ENCODE peak calls at places on chromosomes 2 and 18, in ten cellular contexts. C is cardiac fibroblast, W is astrocyte, Z is AG04450, Y is BJ, O is heart right ventricle, T is fibroblast of mammary gland, D is brain microvascular endothelial cell, E is nephron progenitor cell, P is Peyer's patch. N is an unnamed sample.

GRCh38 chr2:54606393-54606973 is 117.0 kb upstream of the EML6 start:
- DNase-seq in C (no peak), W (no peak), Z (no peak), Y (no peak), O (no peak), T (peak), D (no peak), E (no peak), P (no peak), N (no peak)

GRCh38 chr2:98560256-98560771 is 48.0 kb downstream of the COA5 start:
- DNase-seq in C (peak), W (peak), Z (peak), Y (peak), O (peak), T (peak), D (peak), E (no peak), P (no peak), N (no peak)

GRCh38 chr2:188940171-188940570 is 34.0 kb upstream of the COL3A1 start:
- DNase-seq in C (peak), W (peak), Z (no peak), Y (no peak), O (no peak), T (peak), D (no peak), E (no peak), P (no peak), N (no peak)

GRCh38 chr2:222523783-222524544 is 99.6 kb downstream of the SGPP2 start:
- DNase-seq in C (no peak), W (no peak), Z (no peak), Y (no peak), O (no peak), T (no peak), D (no peak), E (no peak), P (no peak), N (no peak)

GRCh38 chr2:226661789-226662545 is 137.7 kb downstream of the IRS1 start:
- DNase-seq in C (peak), W (peak), Z (peak), Y (peak), O (peak), T (peak), D (peak), E (no peak), P (no peak), N (no peak)

GRCh38 chr2:99448556-99448955 is 41.3 kb downstream of the REV1 start:
- DNase-seq in C (peak), W (peak), Z (no peak), Y (no peak), O (no peak), T (peak), D (peak), E (no peak), P (no peak), N (no peak)

GRCh38 chr2:98293931-98294687 is 52.1 kb upstream of the CNGA3 start:
- DNase-seq in C (no peak), W (no peak), Z (no peak), Y (no peak), O (no peak), T (no peak), D (no peak), E (no peak), P (no peak), N (no peak)

GRCh38 chr2:239328306-239329191 is 72.3 kb downstream of the HDAC4 start:
- DNase-seq in C (peak), W (peak), Z (peak), Y (peak), O (peak), T (peak), D (peak), E (peak), P (peak), N (no peak)

GRCh38 chr18:74791501-74792188 is 194.0 kb downstream of the ZNF407 start:
- DNase-seq in C (no peak), W (no peak), Z (no peak), Y (no peak), O (no peak), T (no peak), D (no peak), E (no peak), P (no peak), N (no peak)

GRCh38 chr2:150522269-150522668 is 34.8 kb upstream of the RND3 start:
- DNase-seq in C (no peak), W (peak), Z (no peak), Y (no peak), O (no peak), T (no peak), D (no peak), E (no peak), P (no peak), N (no peak)

GRCh38 chr2:121291251-121291580 is 6.2 kb upstream of the TFCP2L1 start:
- DNase-seq in C (no peak), W (no peak), Z (no peak), Y (no peak), O (no peak), T (no peak), D (no peak), E (no peak), P (no peak), N (no peak)

GRCh38 chr2:113282747-113283533 is 4.2 kb upstream of the PAX8 start:
- DNase-seq in C (peak), W (peak), Z (no peak), Y (no peak), O (peak), T (no peak), D (no peak), E (peak), P (peak), N (no peak)

GRCh38 chr2:212078103-212078502 is 460.5 kb downstream of the ERBB4 start:
- DNase-seq in C (no peak), W (no peak), Z (no peak), Y (no peak), O (no peak), T (no peak), D (no peak), E (no peak), P (no peak), N (no peak)

GRCh38 chr2:28684142-28684858 is 67.3 kb upstream of the PPP1CB start:
- DNase-seq in C (no peak), W (no peak), Z (no peak), Y (no peak), O (no peak), T (no peak), D (no peak), E (no peak), P (no peak), N (no peak)

GRCh38 chr2:8622199-8622911 is 59.5 kb upstream of the ID2 start:
- DNase-seq in C (no peak), W (no peak), Z (no peak), Y (no peak), O (no peak), T (no peak), D (no peak), E (no peak), P (no peak), N (no peak)

GRCh38 chr2:33068261-33068660 is 121.5 kb downstream of the LTBP1 start:
- DNase-seq in C (peak), W (peak), Z (peak), Y (no peak), O (no peak), T (peak), D (peak), E (no peak), P (no peak), N (no peak)

GRCh38 chr2:172083725-172084483 is 1.4 kb upstream of the DLX1 start:
- DNase-seq in C (no peak), W (no peak), Z (no peak), Y (no peak), O (no peak), T (no peak), D (no peak), E (no peak), P (no peak), N (no peak)

GRCh38 chr2:242098445-242099128 is 229.1 kb downstream of the RTP5 start:
- DNase-seq in C (peak), W (no peak), Z (no peak), Y (no peak), O (no peak), T (peak), D (no peak), E (no peak), P (no peak), N (no peak)

GRCh38 chr18:37084912-37085311 is 256.0 kb downstream of the KIAA1328 start:
- DNase-seq in C (no peak), W (no peak), Z (no peak), Y (no peak), O (no peak), T (no peak), D (no peak), E (no peak), P (no peak), N (no peak)

GRCh38 chr2:18804540-18804939 is 215.2 kb upstream of the NT5C1B start:
- DNase-seq in C (peak), W (no peak), Z (no peak), Y (no peak), O (no peak), T (no peak), D (no peak), E (no peak), P (no peak), N (no peak)

GRCh38 chr2:155223781-155224406 is 525.4 kb downstream of the KCNJ3 start:
- DNase-seq in C (peak), W (no peak), Z (no peak), Y (no peak), O (no peak), T (peak), D (no peak), E (no peak), P (no peak), N (no peak)

GRCh38 chr18:50560681-50561629 is 1.1 kb downstream of the MAPK4 start:
- DNase-seq in C (no peak), W (no peak), Z (no peak), Y (no peak), O (peak), T (no peak), D (no peak), E (peak), P (no peak), N (peak)

GRCh38 chr18:37476182-37476581 is 89.4 kb downstream of the CELF4 start:
- DNase-seq in C (no peak), W (no peak), Z (no peak), Y (no peak), O (no peak), T (peak), D (peak), E (peak), P (no peak), N (peak)

GRCh38 chr2:156177654-156178053 is 154.9 kb downstream of the NR4A2 start:
- DNase-seq in C (no peak), W (no peak), Z (no peak), Y (no peak), O (no peak), T (no peak), D (no peak), E (no peak), P (no peak), N (no peak)

GRCh38 chr2:143688815-143689214 is 559.6 kb downstream of the ARHGAP15 start:
- DNase-seq in C (no peak), W (no peak), Z (no peak), Y (no peak), O (no peak), T (no peak), D (no peak), E (no peak), P (no peak), N (no peak)

GRCh38 chr2:206004004-206004693 is 81.8 kb downstream of the INO80D start:
- DNase-seq in C (peak), W (no peak), Z (no peak), Y (no peak), O (no peak), T (peak), D (no peak), E (peak), P (no peak), N (no peak)

DNA sequence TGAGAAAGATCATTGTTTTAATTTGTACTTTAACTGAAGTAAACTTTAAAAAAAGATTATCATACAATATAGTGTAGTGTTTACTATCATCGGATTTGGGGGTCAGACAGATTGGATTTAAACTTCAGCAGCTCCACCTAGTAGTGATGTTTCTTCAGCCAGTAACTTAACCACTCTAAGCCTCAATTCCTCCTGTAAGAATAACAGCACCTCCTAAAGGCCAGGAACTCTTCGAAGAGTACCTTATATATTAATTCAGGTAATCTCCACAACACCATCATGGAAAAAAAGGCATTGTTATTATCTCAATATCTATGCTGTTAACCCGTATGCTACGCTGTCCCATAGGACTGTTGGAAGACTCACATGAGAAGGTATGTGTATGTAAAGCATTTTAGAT is 69.0 kb upstream of the DLGAP1 start:
- DNase-seq in C (no peak), W (no peak), Z (no peak), Y (no peak), O (no peak), T (no peak), D (no peak), E (no peak), P (no peak), N (no peak)
- TF ChIP-seq CTCF in C (no peak), W (no peak), Z (no peak), Y (no peak), O (no peak), T (no peak), D (no peak), E (no peak), P (no peak), N (no peak)

DNA sequence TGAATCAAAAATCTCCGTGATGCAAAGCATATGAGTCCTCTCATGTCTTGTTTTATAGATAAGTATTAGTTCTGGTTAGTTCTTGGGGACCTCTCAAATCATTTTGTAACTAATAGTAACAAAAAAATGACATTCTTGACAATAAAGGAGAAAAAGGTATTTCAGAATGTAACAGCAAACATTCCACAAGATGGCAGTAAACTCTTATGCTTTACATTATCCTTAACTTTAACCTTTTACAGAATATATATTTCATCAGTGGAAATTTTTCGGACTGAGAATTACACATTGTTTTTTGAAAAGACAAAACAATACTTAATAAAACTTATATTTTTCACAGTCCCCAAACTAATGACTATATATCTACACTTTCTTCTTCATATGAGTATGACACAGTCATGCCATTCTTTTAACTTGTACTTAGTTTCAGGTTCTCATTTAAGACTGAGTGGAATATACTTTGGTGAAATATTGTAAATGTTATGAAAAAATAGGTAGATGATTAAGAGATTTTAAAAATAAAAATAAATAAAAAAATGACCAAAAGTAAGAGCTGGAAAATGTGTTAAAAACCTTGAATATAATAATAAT is 142.9 kb upstream of the NXPH2 start:
- DNase-seq in C (peak), W (peak), Z (no peak), Y (no peak), O (no peak), T (peak), D (no peak), E (no peak), P (no peak), N (no peak)
- TF ChIP-seq CTCF in C (peak), W (peak), Z (no peak), Y (no peak), O (no peak), T (peak), D (peak), E (peak), P (no peak), N (peak)

GRCh38 chr2:127158614-127159290 is 51.8 kb upstream of the BIN1 start:
- DNase-seq in C (no peak), W (no peak), Z (no peak), Y (no peak), O (no peak), T (no peak), D (no peak), E (no peak), P (no peak), N (no peak)

GRCh38 chr2:127155901-127156300 is 48.9 kb upstream of the BIN1 start:
- DNase-seq in C (peak), W (peak), Z (no peak), Y (no peak), O (no peak), T (peak), D (no peak), E (no peak), P (no peak), N (no peak)

GRCh38 chr2:127157114-127157513 is 50.2 kb upstream of the BIN1 start:
- DNase-seq in C (no peak), W (no peak), Z (no peak), Y (no peak), O (no peak), T (no peak), D (no peak), E (no peak), P (no peak), N (no peak)

GRCh38 chr2:127154985-127155650 is 48.2 kb upstream of the BIN1 start:
- DNase-seq in C (peak), W (peak), Z (no peak), Y (no peak), O (no peak), T (peak), D (no peak), E (no peak), P (no peak), N (no peak)

DNA sequence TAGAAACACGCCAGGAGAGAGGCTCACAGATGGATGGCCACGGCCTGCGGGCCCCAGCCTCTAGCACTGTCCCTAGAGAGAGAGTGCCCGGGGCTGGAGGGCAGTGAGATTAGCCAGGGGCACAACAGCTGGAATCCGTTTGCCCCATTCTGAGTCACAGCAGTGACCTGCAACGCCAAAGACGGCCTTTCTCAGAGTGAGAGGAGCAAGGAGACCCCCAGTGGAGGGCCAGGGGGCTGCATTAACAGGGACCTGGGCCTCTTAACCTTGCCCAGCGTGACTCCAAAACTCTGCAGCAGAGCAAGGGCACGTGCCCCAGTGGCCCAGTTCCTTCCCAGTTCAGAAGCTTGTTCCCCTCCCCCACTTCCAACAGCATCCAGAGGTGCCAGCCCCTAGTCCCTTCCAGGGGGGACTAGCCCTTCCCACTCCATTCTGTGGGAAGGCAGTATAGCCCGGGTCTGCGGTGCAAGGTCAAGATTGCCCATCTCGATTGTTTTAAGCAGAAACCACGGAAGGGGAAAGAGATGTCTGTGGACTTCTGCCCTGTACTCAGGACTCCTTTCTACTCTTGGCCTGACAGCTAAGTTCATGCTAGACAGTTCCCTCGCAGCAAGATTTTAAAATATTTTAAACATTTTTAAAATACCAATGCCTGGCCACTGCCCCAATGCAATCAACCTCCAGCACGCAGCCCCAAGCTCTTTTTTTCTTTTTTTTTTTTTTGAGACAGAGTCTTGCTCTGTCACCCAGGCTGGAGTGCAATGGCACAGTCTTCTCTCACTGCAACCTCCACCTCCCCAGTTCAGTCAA is 50.9 kb upstream of the BIN1 start:
- DNase-seq in C (no peak), W (no peak), Z (no peak), Y (no peak), O (no peak), T (no peak), D (no peak), E (peak), P (no peak), N (peak)
- TF ChIP-seq CTCF in C (peak), W (peak), Z (peak), Y (no peak), O (no peak), T (no peak), D (peak), E (peak), P (no peak), N (peak)

GRCh38 chr18:47191956-47192355 is 15.8 kb upstream of the IER3IP1 start:
- DNase-seq in C (peak), W (no peak), Z (no peak), Y (no peak), O (no peak), T (peak), D (peak), E (no peak), P (no peak), N (no peak)
- TF ChIP-seq CTCF in C (no peak), W (no peak), Z (no peak), Y (no peak), O (no peak), T (no peak), D (no peak), E (no peak), P (no peak), N (no peak)

GRCh38 chr18:24672165-24672950 is 211.9 kb downstream of the HRH4 start:
- DNase-seq in C (no peak), W (no peak), Z (no peak), Y (no peak), O (no peak), T (no peak), D (no peak), E (no peak), P (no peak), N (no peak)
- TF ChIP-seq CTCF in C (no peak), W (no peak), Z (peak), Y (peak), O (no peak), T (no peak), D (no peak), E (no peak), P (no peak), N (no peak)

DNA sequence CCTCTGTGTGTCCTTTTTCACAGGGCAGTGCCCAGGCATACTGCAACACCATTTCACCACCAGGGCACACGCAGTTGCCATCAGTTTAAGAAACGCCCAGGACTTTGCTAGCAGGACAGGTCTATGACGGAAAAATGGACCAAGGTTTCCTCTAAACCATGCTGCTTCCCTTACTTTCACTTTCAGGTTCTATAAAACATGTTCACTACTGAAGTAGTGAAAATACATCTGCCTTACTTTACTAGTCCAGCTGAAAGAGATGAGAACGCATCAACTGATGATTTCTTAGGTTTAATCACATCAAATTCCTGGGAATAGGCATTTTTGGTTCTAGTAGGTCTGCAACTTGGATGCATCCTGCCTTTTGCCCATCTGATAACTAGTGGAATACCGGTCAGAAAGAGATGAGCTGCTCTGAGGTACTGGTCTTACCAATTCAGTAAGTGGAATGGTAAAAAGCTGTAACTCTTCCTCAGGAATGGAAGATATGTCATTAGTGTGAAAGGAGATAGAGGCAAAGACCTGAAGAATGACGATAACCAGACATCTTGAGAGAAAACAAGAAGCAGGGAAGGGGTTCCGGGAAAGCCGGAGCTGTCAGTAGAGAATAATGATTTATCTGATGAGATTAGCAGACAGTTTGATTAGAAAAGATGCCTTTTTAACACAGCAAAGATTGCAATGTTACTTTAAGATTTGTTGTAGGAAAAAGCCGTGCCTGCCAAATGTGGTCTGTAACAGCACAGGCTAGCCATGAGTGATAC is 110.3 kb downstream of the TCF4 start:
- DNase-seq in C (peak), W (peak), Z (no peak), Y (no peak), O (no peak), T (peak), D (no peak), E (no peak), P (no peak), N (no peak)
- TF ChIP-seq CTCF in C (peak), W (peak), Z (peak), Y (peak), O (no peak), T (peak), D (no peak), E (no peak), P (no peak), N (no peak)